ENCODE peak calls at places on chromosomes 12 and 14, in four cellular contexts. One of them, this sample, is unnamed.

GRCh38 chr14:65251213-65251612 is 148.9 kb upstream of the MAX start:
- DNase-seq in K562: no peak
- DNase-seq in GM12878: no peak
- DNase-seq in HepG2: no peak
- DNase-seq in this sample: no peak

GRCh38 chr12:124436366-124436765 is 131.0 kb downstream of the NCOR2 start:
- DNase-seq in K562: no peak
- DNase-seq in HepG2: no peak
- DNase-seq in GM12878: no peak
- DNase-seq in this sample: no peak

GRCh38 chr14:32337759-32338158 is 8.7 kb downstream of the AKAP6 start:
- DNase-seq in K562: no peak
- DNase-seq in GM12878: no peak
- DNase-seq in HepG2: no peak
- DNase-seq in this sample: no peak

GRCh38 chr12:47838286-47838931 is 18.7 kb upstream of the HDAC7 start:
- DNase-seq in HepG2: peak
- DNase-seq in K562: peak
- DNase-seq in GM12878: no peak
- DNase-seq in this sample: no peak

GRCh38 chr12:774051-774614 is 21.8 kb downstream of the WNK1 start:
- DNase-seq in HepG2: no peak
- DNase-seq in GM12878: no peak
- DNase-seq in K562: no peak
- DNase-seq in this sample: no peak

GRCh38 chr12:95700316-95700785 is 90.2 kb downstream of the NTN4 start:
- DNase-seq in K562: no peak
- DNase-seq in HepG2: no peak
- DNase-seq in GM12878: peak
- DNase-seq in this sample: no peak

GRCh38 chr14:50452979-50453705 is 56.5 kb upstream of the CDKL1 start:
- DNase-seq in K562: no peak
- DNase-seq in HepG2: no peak
- DNase-seq in GM12878: no peak
- DNase-seq in this sample: no peak

GRCh38 chr12:4505381-4505986 is 33.2 kb upstream of the RAD51AP1 start:
- DNase-seq in K562: no peak
- DNase-seq in GM12878: no peak
- DNase-seq in HepG2: no peak
- DNase-seq in this sample: no peak

GRCh38 chr12:131054345-131055092 is 100.8 kb downstream of the ADGRD1 start:
- DNase-seq in K562: no peak
- DNase-seq in GM12878: no peak
- DNase-seq in HepG2: no peak
- DNase-seq in this sample: no peak

GRCh38 chr12:130186631-130187269 is 24.5 kb downstream of the FZD10 start:
- DNase-seq in HepG2: no peak
- DNase-seq in K562: no peak
- DNase-seq in GM12878: no peak
- DNase-seq in this sample: no peak

GRCh38 chr14:41167040-41167439 is 439.6 kb upstream of the LRFN5 start:
- DNase-seq in HepG2: no peak
- DNase-seq in GM12878: no peak
- DNase-seq in K562: no peak
- DNase-seq in this sample: no peak

GRCh38 chr12:57377103-57377840 is 53.6 kb downstream of the R3HDM2 start:
- DNase-seq in HepG2: no peak
- DNase-seq in GM12878: no peak
- DNase-seq in K562: peak
- DNase-seq in this sample: no peak

GRCh38 chr14:49250109-49250508 is 336.1 kb downstream of the RPS29 start:
- DNase-seq in GM12878: no peak
- DNase-seq in HepG2: no peak
- DNase-seq in K562: no peak
- DNase-seq in this sample: no peak

GRCh38 chr14:57933363-57933762 is 67.5 kb upstream of the SLC35F4 start:
- DNase-seq in K562: no peak
- DNase-seq in GM12878: no peak
- DNase-seq in HepG2: no peak
- DNase-seq in this sample: no peak

GRCh38 chr12:107873223-107873622 is 98.7 kb downstream of the ASCL4 start:
- DNase-seq in HepG2: no peak
- DNase-seq in GM12878: no peak
- DNase-seq in K562: peak
- DNase-seq in this sample: peak

GRCh38 chr12:43241971-43242370 is 310.0 kb downstream of the ADAMTS20 start:
- DNase-seq in HepG2: no peak
- DNase-seq in GM12878: no peak
- DNase-seq in K562: no peak
- DNase-seq in this sample: no peak

GRCh38 chr14:21647380-21647779 is 6.3 kb upstream of the OR4E2 start:
- DNase-seq in K562: no peak
- DNase-seq in GM12878: no peak
- DNase-seq in HepG2: no peak
- DNase-seq in this sample: no peak

GRCh38 chr12:55780695-55781094 is 36.8 kb downstream of the SARNP start:
- DNase-seq in HepG2: no peak
- DNase-seq in K562: no peak
- DNase-seq in GM12878: no peak
- DNase-seq in this sample: no peak

GRCh38 chr12:103705927-103706326 is 118.9 kb downstream of the STAB2 start:
- DNase-seq in K562: peak
- DNase-seq in GM12878: no peak
- DNase-seq in HepG2: peak
- DNase-seq in this sample: no peak

GRCh38 chr12:5971194-5971850 is 26.3 kb upstream of the ANO2 start:
- DNase-seq in HepG2: no peak
- DNase-seq in K562: no peak
- DNase-seq in GM12878: no peak
- DNase-seq in this sample: no peak

GRCh38 chr12:126389215-126389841 is 1324.1 kb downstream of the AACS start:
- DNase-seq in K562: no peak
- DNase-seq in GM12878: no peak
- DNase-seq in HepG2: no peak
- DNase-seq in this sample: no peak

GRCh38 chr14:60266021-60266937 is 17.3 kb downstream of the PPM1A start:
- DNase-seq in HepG2: peak
- DNase-seq in K562: peak
- DNase-seq in GM12878: no peak
- DNase-seq in this sample: peak
- TF ChIP-seq CTCF in HepG2: peak
- TF ChIP-seq CTCF in K562: no peak
- TF ChIP-seq CTCF in GM12878: peak
- TF ChIP-seq CTCF in this sample: peak

GRCh38 chr12:68065163-68065562 is 75.9 kb downstream of the IFNG-AS1 start:
- DNase-seq in HepG2: no peak
- DNase-seq in K562: no peak
- DNase-seq in GM12878: no peak
- DNase-seq in this sample: no peak

GRCh38 chr12:68069276-68069675 is 80.0 kb downstream of the IFNG-AS1 start:
- DNase-seq in HepG2: no peak
- DNase-seq in GM12878: no peak
- DNase-seq in K562: no peak
- DNase-seq in this sample: no peak

GRCh38 chr12:68070957-68071356 is 81.7 kb downstream of the IFNG-AS1 start:
- DNase-seq in GM12878: no peak
- DNase-seq in HepG2: no peak
- DNase-seq in K562: no peak
- DNase-seq in this sample: no peak

GRCh38 chr12:68065687-68066086 is 76.4 kb downstream of the IFNG-AS1 start:
- DNase-seq in HepG2: no peak
- DNase-seq in GM12878: no peak
- DNase-seq in K562: no peak
- DNase-seq in this sample: no peak

GRCh38 chr12:68067762-68068376 is 78.6 kb downstream of the IFNG-AS1 start:
- DNase-seq in HepG2: peak
- DNase-seq in GM12878: no peak
- DNase-seq in K562: peak
- DNase-seq in this sample: no peak
- TF ChIP-seq CREB1 in HepG2: no peak
- TF ChIP-seq CREB1 in GM12878: no peak
- TF ChIP-seq CREB1 in K562: no peak
- TF ChIP-seq CREB1 in this sample: no peak

DNA sequence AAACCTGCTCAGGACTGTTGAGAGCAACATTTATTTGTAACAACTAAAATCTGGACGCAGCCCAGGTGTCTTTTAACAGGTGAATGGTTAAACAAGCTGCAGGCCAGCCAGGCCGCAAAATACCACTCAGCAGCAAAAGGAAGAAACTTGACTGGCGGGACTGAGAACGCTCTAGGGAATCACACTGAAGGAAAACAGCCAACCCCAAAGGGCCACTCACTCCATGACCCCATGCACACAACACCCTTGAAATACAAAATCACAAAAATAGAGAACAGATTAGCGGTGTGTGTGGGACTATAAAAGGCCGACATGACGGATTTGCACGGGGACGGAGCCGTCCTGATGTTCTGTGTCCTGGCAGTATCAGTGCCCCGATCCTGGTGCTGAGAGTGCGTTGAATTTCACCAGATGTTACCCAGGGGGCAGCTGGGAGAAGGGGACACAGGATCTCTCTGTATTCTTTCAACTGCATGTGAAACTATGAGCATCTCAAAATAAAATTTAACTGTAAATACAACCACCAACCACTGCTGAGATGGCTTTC is 23.0 kb downstream of the VPS37B start:
- DNase-seq in HepG2: no peak
- DNase-seq in K562: no peak
- DNase-seq in GM12878: no peak
- DNase-seq in this sample: no peak
- TF ChIP-seq ESRRA in HepG2: no peak
- TF ChIP-seq ESRRA in K562: no peak
- TF ChIP-seq ESRRA in GM12878: no peak
- TF ChIP-seq ESRRA in this sample: no peak

GRCh38 chr12:28998662-28999120 is 150.4 kb upstream of the FAR2 start:
- DNase-seq in GM12878: no peak
- DNase-seq in K562: peak
- DNase-seq in HepG2: peak
- DNase-seq in this sample: no peak
- TF ChIP-seq CTCF in GM12878: peak
- TF ChIP-seq CTCF in K562: no peak
- TF ChIP-seq CTCF in HepG2: peak
- TF ChIP-seq CTCF in this sample: peak